ENCODE peak calls at places on chromosomes 12 and 14, in five cellular contexts. I, A, L, Z and V are unnamed samples.

GRCh38 chr12:65106948-65107347 is 14.2 kb downstream of the WIF1 start:
- DNase-seq in Z (no peak), I (peak), L (no peak), A (peak), V (peak)

GRCh38 chr12:53543539-53543938 is 36.3 kb upstream of the NPFF start:
- DNase-seq in Z (peak), L (peak), I (peak), A (peak), V (peak)

GRCh38 chr14:64772394-64772950 is 68.2 kb downstream of the PLEKHG3 start:
- DNase-seq in Z (no peak), A (no peak), L (no peak), I (peak), V (no peak)

GRCh38 chr12:7602287-7602686 is 63.4 kb downstream of the APOBEC1 start:
- DNase-seq in A (no peak), I (no peak), L (no peak), Z (no peak), V (peak)

GRCh38 chr14:23751591-23751990 is 115.4 kb downstream of the DHRS2 start:
- DNase-seq in A (no peak), Z (no peak), L (no peak), I (no peak), V (no peak)

GRCh38 chr12:89695100-89695499 is 13.5 kb downstream of the ATP2B1 start:
- DNase-seq in Z (no peak), L (no peak), A (peak), I (no peak), V (no peak)

GRCh38 chr14:93923586-93923985 is 3.6 kb upstream of the FAM181A start:
- DNase-seq in A (no peak), L (no peak), I (no peak), Z (no peak), V (no peak)

GRCh38 chr12:84375472-84375871 is 537.1 kb downstream of the SLC6A15 start:
- DNase-seq in L (no peak), I (no peak), A (peak), Z (no peak), V (no peak)

GRCh38 chr12:40105515-40106201 is at the start of gene SLC2A13:
- DNase-seq in I (peak), L (peak), Z (peak), A (peak), V (peak)

GRCh38 chr14:70714055-70714550 is 72.4 kb downstream of the TTC9 start:
- DNase-seq in A (peak), Z (no peak), L (peak), I (peak), V (peak)

GRCh38 chr14:103056322-103057027 is 874 bp downstream of the CDC42BPB start:
- DNase-seq in A (peak), I (peak), L (peak), Z (peak), V (no peak)

GRCh38 chr14:52033131-52033642 is 35.7 kb downstream of the NID2 start:
- DNase-seq in Z (no peak), A (no peak), I (peak), L (peak), V (no peak)

GRCh38 chr14:103880334-103880985 is 33.1 kb upstream of the PPP1R13B start:
- DNase-seq in A (peak), L (peak), I (no peak), Z (peak), V (peak)

GRCh38 chr12:42216737-42217136 is 21.3 kb downstream of the YAF2 start:
- DNase-seq in L (no peak), A (no peak), Z (no peak), I (no peak), V (no peak)

GRCh38 chr14:61152851-61153364 is 128.2 kb downstream of the TMEM30B start:
- DNase-seq in L (no peak), A (peak), Z (no peak), I (no peak), V (no peak)

GRCh38 chr12:51887476-51888315 is at the start of gene ANKRD33:
- DNase-seq in A (peak), I (peak), Z (no peak), L (peak), V (no peak)

GRCh38 chr14:101219896-101220703 is 316.6 kb upstream of the RTL1 start:
- DNase-seq in I (no peak), Z (peak), A (no peak), L (no peak), V (no peak)

GRCh38 chr12:90833228-90833627 is 121.7 kb downstream of the CCER1 start:
- DNase-seq in Z (no peak), A (no peak), I (no peak), L (no peak), V (no peak)

GRCh38 chr14:82112210-82112839 is 578.7 kb upstream of the SEL1L start:
- DNase-seq in I (no peak), A (no peak), Z (no peak), L (no peak), V (no peak)

GRCh38 chr12:31597066-31597465 is 6.1 kb upstream of the DENND5B start:
- DNase-seq in I (no peak), Z (no peak), A (no peak), L (no peak), V (no peak)

GRCh38 chr12:15979096-15980091 is 68.3 kb downstream of the DERA start:
- DNase-seq in L (peak), A (peak), I (peak), Z (no peak), V (peak)

GRCh38 chr12:123723011-123723410 is 10.9 kb downstream of the ATP6V0A2 start:
- DNase-seq in Z (no peak), I (no peak), L (no peak), A (peak), V (no peak)

GRCh38 chr14:68471029-68471963 is 321.6 kb downstream of the ZFP36L1 start:
- DNase-seq in I (peak), L (peak), A (no peak), Z (no peak), V (no peak)

GRCh38 chr12:113185180-113186032 is at the start of the genes DDX54 and RITA1:
- DNase-seq in I (peak), Z (peak), L (peak), A (peak), V (peak)

GRCh38 chr14:29310757-29311156 is 544.2 kb downstream of the FOXG1 start:
- DNase-seq in L (no peak), Z (no peak), A (peak), I (no peak), V (peak)

GRCh38 chr12:108807476-108807875 is 49.9 kb downstream of the SSH1 start:
- DNase-seq in I (no peak), Z (no peak), A (no peak), L (no peak), V (no peak)

GRCh38 chr14:36604757-36605505 is 22.5 kb upstream of the NKX2-8 start:
- DNase-seq in Z (no peak), I (peak), A (peak), L (peak), V (peak)

GRCh38 chr14:59055439-59056045 is 132.9 kb upstream of the DAAM1 start:
- DNase-seq in I (peak), Z (no peak), A (peak), L (peak), V (peak)

GRCh38 chr14:56359245-56359644 is 220.4 kb upstream of the TMEM260 start:
- DNase-seq in A (peak), L (no peak), Z (no peak), I (no peak), V (no peak)

GRCh38 chr12:103301642-103302620 is 193.8 kb downstream of the C12orf42 start:
- DNase-seq in A (no peak), I (peak), Z (no peak), L (peak), V (no peak)

GRCh38 chr12:42809226-42809625 is 219.7 kb upstream of the PRICKLE1 start:
- DNase-seq in L (no peak), A (peak), Z (no peak), I (no peak), V (no peak)

GRCh38 chr14:101721951-101722661 is 39.4 kb upstream of the PPP2R5C start:
- DNase-seq in L (no peak), A (no peak), I (peak), Z (no peak), V (peak)

GRCh38 chr14:90545966-90546751 is 149.3 kb downstream of the CALM1 start:
- DNase-seq in A (no peak), L (no peak), Z (no peak), I (no peak), V (no peak)

GRCh38 chr12:33690562-33690961 is 250.9 kb upstream of the SYT10 start:
- DNase-seq in I (no peak), Z (no peak), A (no peak), L (no peak), V (no peak)

GRCh38 chr12:53569174-53569557 is 57.0 kb downstream of the ATF7 start:
- DNase-seq in Z (no peak), L (no peak), A (peak), I (peak), V (no peak)

GRCh38 chr12:2925322-2925995 is 33.7 kb upstream of the TEAD4 start:
- DNase-seq in I (no peak), L (no peak), A (no peak), Z (no peak), V (peak)

GRCh38 chr12:81329088-81329487 is 251.2 kb downstream of the ACSS3 start:
- DNase-seq in L (peak), Z (no peak), I (peak), A (peak), V (no peak)

GRCh38 chr12:81327458-81327857 is 249.6 kb downstream of the ACSS3 start:
- DNase-seq in L (no peak), A (no peak), Z (no peak), I (no peak), V (no peak)

GRCh38 chr12:81333812-81334211 is 255.9 kb downstream of the ACSS3 start:
- DNase-seq in L (no peak), Z (no peak), I (no peak), A (no peak), V (no peak)

GRCh38 chr12:81332054-81332453 is 254.2 kb downstream of the ACSS3 start:
- DNase-seq in I (peak), L (no peak), A (no peak), Z (no peak), V (no peak)

GRCh38 chr12:81330480-81330879 is 252.6 kb downstream of the ACSS3 start:
- DNase-seq in Z (no peak), A (no peak), I (peak), L (no peak), V (no peak)
- TF ChIP-seq CTCF in Z (no peak), A (no peak), I (peak), L (peak), V (no peak)

DNA sequence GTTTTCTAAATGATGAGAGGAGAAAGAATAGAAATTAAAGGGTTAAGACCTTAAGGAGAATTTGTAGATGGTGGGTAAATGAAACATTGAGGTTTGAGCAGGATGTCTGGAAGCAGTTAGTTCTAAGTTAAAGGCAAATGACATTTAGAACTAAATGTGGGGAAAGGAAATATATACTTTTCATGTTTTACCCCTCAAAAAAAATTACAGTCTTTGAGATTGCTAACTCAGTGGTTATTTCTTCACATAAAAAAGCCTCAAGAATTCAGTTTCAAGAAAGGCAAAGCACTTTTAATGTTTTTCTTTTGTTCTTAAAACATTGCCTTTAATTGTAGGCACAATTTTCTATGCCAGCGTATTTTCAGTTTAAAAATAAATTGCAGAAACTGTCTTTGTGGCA is 114.0 kb downstream of the PLEKHA5 start:
- DNase-seq in Z (no peak), L (no peak), I (no peak), A (no peak), V (no peak)
- H3K27ac ChIP-seq in Z (no peak), L (no peak), I (no peak), A (no peak), V (no peak)

DNA sequence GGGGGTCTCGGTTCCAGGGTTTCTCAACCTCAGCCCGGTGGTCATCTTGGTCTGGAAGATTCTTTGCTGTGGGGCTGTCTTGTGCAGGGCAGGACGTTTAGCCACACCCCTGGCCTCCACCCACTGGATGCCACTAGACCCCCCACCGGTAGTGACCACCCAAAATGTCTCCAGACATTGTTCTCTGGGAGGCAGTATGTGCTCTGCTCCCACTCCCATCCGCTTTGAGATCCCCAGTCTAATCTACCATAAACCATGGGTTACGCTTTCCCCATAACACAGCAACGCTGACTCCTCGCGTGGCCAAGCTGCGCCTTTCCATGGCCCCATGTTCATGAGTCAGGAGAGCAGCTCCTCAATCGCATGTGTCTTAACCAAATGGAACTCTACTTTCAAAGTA is 155.8 kb downstream of the RIMBP2 start:
- DNase-seq in L (no peak), Z (no peak), A (no peak), I (no peak), V (no peak)
- TF ChIP-seq CTCF in L (no peak), Z (no peak), A (no peak), I (no peak), V (no peak)

GRCh38 chr14:89288114-89288513 is 128.9 kb downstream of the FOXN3 start:
- DNase-seq in Z (no peak), I (no peak), L (no peak), A (no peak), V (no peak)
- H3K27ac ChIP-seq in Z (no peak), I (no peak), L (no peak), A (no peak), V (no peak)

DNA sequence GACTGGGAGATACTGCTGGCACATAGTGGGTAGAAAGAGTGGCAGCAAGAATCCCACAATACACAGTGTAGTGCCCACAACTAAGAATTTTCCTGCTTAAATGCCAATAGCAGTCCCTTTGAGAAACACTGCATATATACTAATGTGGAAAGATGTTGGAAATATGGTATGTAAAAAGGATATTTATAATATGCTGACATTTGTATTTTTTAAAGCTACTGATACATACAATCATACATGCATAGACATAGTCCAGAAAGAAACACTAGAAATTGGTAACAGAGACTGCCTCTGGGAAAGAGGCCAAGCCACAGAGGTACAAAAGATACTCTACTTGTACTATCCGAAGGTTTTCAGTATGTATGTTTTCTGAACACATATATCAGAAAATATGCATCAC is 30.3 kb downstream of the TRIP11 start:
- DNase-seq in A (no peak), I (no peak), L (no peak), Z (no peak), V (no peak)
- TF ChIP-seq CTCF in A (no peak), I (no peak), L (no peak), Z (no peak), V (no peak)

DNA sequence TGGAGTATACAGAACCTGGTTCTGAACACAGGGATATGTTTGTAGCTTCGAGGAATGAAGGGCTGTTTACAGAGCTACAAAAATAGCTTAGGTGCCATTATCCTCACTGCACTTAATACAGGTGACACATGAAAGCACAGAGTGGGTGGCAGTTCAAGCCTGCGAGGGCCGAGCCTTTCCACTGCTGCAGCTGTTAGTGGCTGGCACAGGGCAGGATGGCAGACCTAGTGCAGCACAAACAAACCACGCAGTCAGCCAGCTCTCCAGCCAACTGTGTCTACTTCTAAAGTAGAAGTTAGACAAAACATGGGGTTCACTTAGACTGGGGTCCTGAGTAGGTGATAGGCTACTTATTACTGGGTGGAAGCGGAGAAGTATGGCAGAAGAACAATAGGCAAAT is 95.4 kb downstream of the DUSP16 start:
- DNase-seq in A (no peak), Z (no peak), I (no peak), L (no peak), V (no peak)
- H3K27ac ChIP-seq in A (no peak), Z (no peak), I (no peak), L (no peak), V (no peak)

GRCh38 chr14:50055461-50056228 is 60.7 kb downstream of the VCPKMT start:
- DNase-seq in I (peak), L (peak), A (no peak), Z (no peak), V (no peak)
- TF ChIP-seq CTCF in I (peak), L (peak), A (no peak), Z (no peak), V (no peak)

DNA sequence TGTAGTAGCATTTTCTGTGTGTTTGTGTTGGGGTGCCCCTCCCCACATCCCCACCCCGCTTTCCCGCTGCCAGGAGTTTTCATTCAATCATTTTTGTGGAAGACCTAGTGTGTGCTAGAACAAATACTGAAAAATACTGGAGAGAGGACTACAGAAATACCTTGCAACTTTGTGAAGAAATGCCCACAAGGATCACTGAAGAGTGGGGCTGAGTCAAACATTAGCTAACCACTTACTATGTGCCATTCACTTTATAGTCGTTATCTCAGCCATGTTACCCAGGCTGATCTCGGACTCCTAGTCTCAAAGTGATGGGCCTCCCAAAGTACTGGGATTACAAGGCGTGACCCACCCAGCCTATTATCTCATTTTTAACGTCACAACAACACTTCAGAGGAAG is 559 bp upstream of the LMBR1L start:
- DNase-seq in Z (no peak), A (no peak), I (no peak), L (no peak), V (no peak)
- H3K27ac ChIP-seq in Z (peak), A (peak), I (peak), L (no peak), V (peak)